ENCODE peak calls at places on chromosomes 7 and 10, in five cellular contexts. T is IMR-90, C is tibial nerve, J is endothelial cell of umbilical vein, L is ovary. O is an unnamed sample. For H3K27me3, the result is how much of the 10 kb centered on the place peaks cover.

GRCh38 chr7:45920543-45921380 is at the start of gene IGFBP3:
- DNase-seq in J (peak), L (peak), C (no peak), T (peak), O (no peak)

GRCh38 chr7:34057136-34057535 is 151.8 kb downstream of the BMPER start:
- DNase-seq in C (no peak), J (no peak), T (no peak), L (no peak), O (no peak)

GRCh38 chr7:50640256-50640655 is 75.1 kb upstream of the DDC start:
- DNase-seq in T (no peak), C (no peak), J (no peak), L (no peak), O (no peak)

GRCh38 chr7:101678713-101679112 is 49.6 kb upstream of the MYL10 start:
- DNase-seq in T (peak), C (no peak), J (no peak), L (no peak), O (no peak)

GRCh38 chr10:43962346-43963191 is 313.9 kb upstream of the ZNF32 start:
- DNase-seq in J (no peak), L (peak), C (no peak), T (peak), O (peak)

GRCh38 chr10:75476985-75477384 is 45.6 kb downstream of the LRMDA start:
- DNase-seq in J (no peak), C (no peak), L (no peak), T (no peak), O (no peak)

GRCh38 chr10:114635797-114636550 is 22.1 kb downstream of the ABLIM1 start:
- DNase-seq in C (no peak), T (no peak), J (no peak), L (no peak), O (no peak)

GRCh38 chr10:60021324-60021723 is 115.0 kb upstream of the CCDC6 start:
- DNase-seq in T (no peak), L (no peak), J (no peak), C (no peak), O (no peak)

GRCh38 chr10:3131098-3131497 is 41.5 kb downstream of the PITRM1 start:
- DNase-seq in J (no peak), C (no peak), L (no peak), T (peak), O (no peak)

GRCh38 chr10:18364987-18365775 is 225.0 kb downstream of the CACNB2 start:
- DNase-seq in J (no peak), C (no peak), L (no peak), T (no peak), O (no peak)

GRCh38 chr7:73555411-73555982 is 2.0 kb downstream of the BCL7B start:
- DNase-seq in C (no peak), J (peak), T (no peak), L (no peak), O (no peak)

GRCh38 chr7:105127179-105127578 is 113.2 kb downstream of the KMT2E start:
- DNase-seq in L (no peak), T (peak), J (no peak), C (no peak), O (no peak)

GRCh38 chr10:71868192-71868697 is 17.2 kb upstream of the PSAP start:
- DNase-seq in J (no peak), C (peak), T (peak), L (no peak), O (peak)

GRCh38 chr10:100997364-100998182 is 2.0 kb upstream of the LZTS2 start:
- DNase-seq in T (peak), L (peak), C (no peak), J (peak), O (peak)

GRCh38 chr10:10295537-10295936 is 722.1 kb upstream of the CELF2 start:
- DNase-seq in C (no peak), L (no peak), J (no peak), T (no peak), O (no peak)

GRCh38 chr10:114810926-114811325 is 10.7 kb upstream of the FHIP2A start:
- DNase-seq in T (no peak), C (no peak), J (no peak), L (no peak), O (no peak)

GRCh38 chr10:51918921-51919325 is 219.5 kb upstream of the CSTF2T start:
- DNase-seq in C (no peak), J (peak), L (no peak), T (no peak), O (no peak)

GRCh38 chr7:94056796-94057207 is 52.6 kb upstream of the BET1 start:
- DNase-seq in L (no peak), T (peak), J (no peak), C (no peak), O (no peak)

GRCh38 chr10:45811075-45811474 is 36.2 kb downstream of the AGAP4 start:
- DNase-seq in T (no peak), C (no peak), L (no peak), J (no peak), O (no peak)

GRCh38 chr7:137527634-137528033 is 184.1 kb upstream of the PTN start:
- DNase-seq in C (no peak), J (no peak), L (no peak), T (no peak), O (no peak)

GRCh38 chr10:86178401-86179142 is 188.0 kb downstream of the GRID1 start:
- DNase-seq in L (no peak), T (no peak), J (no peak), C (no peak), O (peak)
- TF ChIP-seq CTCF in L (no peak), T (peak), J (peak), C (no peak), O (no peak)

GRCh38 chr10:125225051-125225450 is 64.7 kb upstream of the CTBP2 start:
- DNase-seq in J (no peak), T (no peak), C (no peak), L (no peak), O (no peak)
- TF ChIP-seq POLR2A in J (no peak), T (no peak), C (no peak), L (no peak), O (no peak)

GRCh38 chr10:32326119-32326518 is 20.8 kb downstream of the EPC1 start:
- DNase-seq in T (no peak), L (no peak), J (no peak), C (no peak), O (no peak)

GRCh38 chr10:32326680-32327363 is 20.1 kb downstream of the EPC1 start:
- DNase-seq in T (no peak), L (no peak), C (no peak), J (no peak), O (no peak)

GRCh38 chr10:32327364-32327691 is 19.6 kb downstream of the EPC1 start:
- DNase-seq in C (no peak), T (no peak), J (no peak), L (no peak), O (no peak)

GRCh38 chr10:32321016-32321631 is 25.8 kb downstream of the EPC1 start:
- DNase-seq in L (no peak), J (no peak), T (no peak), C (no peak), O (no peak)

GRCh38 chr10:32323051-32323450 is 23.9 kb downstream of the EPC1 start:
- DNase-seq in C (no peak), L (no peak), T (no peak), J (no peak), O (no peak)
- H3K27me3 ChIP-seq in C (under half), L (under half), T (under half), J (under half), O (under half)

GRCh38 chr10:124092270-124093075 is 925 bp downstream of the CHST15 start:
- DNase-seq in T (no peak), C (no peak), L (peak), J (peak), O (peak)
- TF ChIP-seq CTCF in T (no peak), C (peak), L (peak), J (peak), O (peak)

DNA sequence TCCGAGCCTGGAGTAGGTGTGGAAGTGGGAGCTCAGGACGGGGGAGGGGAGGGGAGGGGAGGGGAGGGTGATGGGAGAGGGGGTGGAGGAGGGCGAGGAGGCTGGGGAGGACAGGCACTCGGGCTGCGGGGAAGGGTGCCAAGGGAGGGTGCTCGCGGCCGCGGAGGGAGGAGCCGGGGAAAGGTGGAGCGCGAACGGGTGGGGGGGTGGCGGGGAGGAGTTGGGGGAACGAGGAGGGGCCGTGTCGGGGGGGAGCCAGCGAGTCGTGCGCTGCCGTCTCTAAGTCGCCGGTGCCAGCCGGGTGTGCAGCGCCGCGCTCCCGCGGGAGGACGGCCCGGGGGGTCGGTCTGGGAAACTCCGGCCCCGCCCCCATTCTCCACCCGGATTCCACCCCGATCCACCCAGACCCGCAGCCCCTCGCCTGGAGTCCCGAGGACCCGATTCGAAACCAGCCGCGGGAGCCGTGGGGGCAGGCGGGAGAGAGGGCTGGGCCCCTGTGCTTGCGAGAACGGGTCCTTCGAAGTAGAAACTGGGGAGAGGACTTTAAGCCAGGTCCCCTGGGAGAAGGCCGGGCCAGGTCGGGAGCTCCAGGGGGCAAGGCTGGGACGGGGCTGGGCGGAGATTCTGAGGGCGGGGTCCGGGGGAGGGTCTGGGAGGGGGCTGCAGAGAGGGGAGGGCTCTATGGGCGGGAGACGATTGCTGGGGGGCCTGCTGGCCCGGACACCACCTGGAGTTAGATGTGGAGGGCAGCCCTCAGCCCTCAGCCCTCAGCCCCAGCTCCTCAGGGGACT is at the start of gene ZNF467:
- DNase-seq in J (peak), L (peak), C (peak), T (no peak), O (peak)
- TF ChIP-seq POLR2A in J (no peak), L (no peak), C (no peak), T (no peak), O (no peak)

GRCh38 chr10:120891367-120891766 is 40.2 kb downstream of the WDR11 start:
- DNase-seq in J (no peak), T (peak), C (no peak), L (no peak), O (no peak)

GRCh38 chr10:120897343-120897742 is 46.2 kb downstream of the WDR11 start:
- DNase-seq in C (no peak), J (no peak), L (no peak), T (peak), O (no peak)
- H3K27me3 ChIP-seq in C (under half), J (under half), L (under half), T (under half), O (under half)

GRCh38 chr7:2063562-2064360 is 169.0 kb downstream of the MAD1L1 start:
- DNase-seq in J (peak), T (peak), L (no peak), C (no peak), O (no peak)
- TF ChIP-seq CTCF in J (peak), T (peak), L (no peak), C (no peak), O (peak)

DNA sequence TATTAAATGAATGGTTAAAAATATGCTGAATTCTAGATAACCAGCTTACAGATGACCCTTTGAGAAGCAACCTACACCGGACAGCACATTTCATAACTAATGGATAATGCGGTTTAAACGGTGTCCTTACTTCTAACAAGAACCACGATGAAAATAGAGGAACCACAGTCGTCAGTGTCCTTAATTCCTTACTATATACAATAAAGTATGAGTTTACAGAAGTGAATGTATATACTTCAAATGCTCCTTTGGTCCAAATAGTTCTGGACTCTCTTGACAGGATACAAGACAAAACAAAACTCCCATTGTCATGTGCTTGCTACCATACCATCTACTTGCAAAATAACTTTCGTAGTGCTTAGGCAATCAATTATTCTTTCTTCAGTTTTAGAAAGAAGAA is 2.4 kb downstream of the NAMPT start:
- DNase-seq in J (no peak), T (no peak), L (no peak), C (no peak), O (no peak)
- TF ChIP-seq POLR2A in J (no peak), T (peak), L (no peak), C (no peak), O (no peak)

GRCh38 chr7:37916017-37916672 is 472 bp downstream of the SFRP4 start:
- DNase-seq in J (peak), L (peak), T (no peak), C (peak), O (no peak)
- H3K27me3 ChIP-seq in J (under half), L (under half), T (under half), C (under half), O (under half)